ENCODE peak calls at places on chromosomes 16 and 17, in six cellular contexts. J is HCT116, S is K562, Q is SK-N-SH, P is GM12878, N is HepG2. V is an unnamed sample.

GRCh38 chr17:82227629-82228277 is 1.1 kb upstream of the SLC16A3 start:
- DNase-seq in J (no peak), S (no peak), Q (no peak), P (no peak), N (no peak), V (no peak)

GRCh38 chr17:76642994-76643393 is 563 bp downstream of the ST6GALNAC1 start:
- DNase-seq in J (no peak), S (peak; percentile 52), Q (no peak), P (no peak), N (no peak), V (no peak)

GRCh38 chr17:31919802-31920525 is 16.8 kb upstream of the SUZ12 start:
- DNase-seq in J (no peak), S (no peak), Q (no peak), P (no peak), N (peak; percentile 6), V (no peak)

GRCh38 chr17:49496866-49497146 is 1.7 kb downstream of the NGFR start:
- DNase-seq in J (no peak), S (no peak), Q (no peak), P (no peak), N (no peak), V (no peak)

GRCh38 chr16:4747906-4748681 is 13.8 kb downstream of the DNAAF8 start:
- DNase-seq in J (no peak), S (no peak), Q (no peak), P (no peak), N (no peak), V (no peak)

GRCh38 chr17:47853616-47854015 is 2.7 kb upstream of the SP6 start:
- DNase-seq in J (no peak), S (no peak), Q (no peak), P (no peak), N (no peak), V (no peak)

GRCh38 chr17:47618416-47618815 is 31.3 kb upstream of the KPNB1 start:
- DNase-seq in J (peak; percentile 23), S (no peak), Q (no peak), P (no peak), N (peak; percentile 17), V (peak; percentile 61)

GRCh38 chr16:72723781-72724180 is 324.1 kb downstream of the ZFHX3 start:
- DNase-seq in J (peak; percentile 8), S (no peak), Q (no peak), P (no peak), N (no peak), V (no peak)

GRCh38 chr17:76384222-76384986 is at the start of gene SPHK1:
- DNase-seq in J (peak; percentile 51), S (peak; percentile 91), Q (peak; percentile 91), P (no peak), N (peak; percentile 74), V (peak; percentile 98)

GRCh38 chr17:44906010-44906646 is 6.9 kb upstream of the EFTUD2 start:
- DNase-seq in J (peak; percentile 42), S (peak; percentile 75), Q (no peak), P (no peak), N (no peak), V (no peak)

GRCh38 chr16:3059723-3060242 is 5.7 kb upstream of the IL32 start:
- DNase-seq in J (no peak), S (no peak), Q (no peak), P (no peak), N (no peak), V (no peak)

GRCh38 chr17:57424777-57425188 is 168.5 kb downstream of the MSI2 start:
- DNase-seq in J (peak; percentile 85), S (no peak), Q (no peak), P (no peak), N (peak; percentile 59), V (no peak)

GRCh38 chr16:67910162-67910561 is 17.1 kb downstream of the PSKH1 start:
- DNase-seq in J (no peak), S (no peak), Q (peak; percentile 71), P (no peak), N (no peak), V (no peak)

GRCh38 chr17:8649157-8650118 is 18.9 kb upstream of the MYH10 start:
- DNase-seq in J (no peak), S (no peak), Q (no peak), P (no peak), N (no peak), V (no peak)

GRCh38 chr17:79075861-79076406 is 1.3 kb downstream of the ENGASE start:
- DNase-seq in J (no peak), S (no peak), Q (no peak), P (no peak), N (no peak), V (no peak)

GRCh38 chr17:57900991-57901743 is 51.3 kb upstream of the MRPS23 start:
- DNase-seq in J (no peak), S (no peak), Q (no peak), P (no peak), N (no peak), V (peak; percentile 100)

GRCh38 chr16:30893082-30893743 is 664 bp downstream of the BCL7C start:
- DNase-seq in J (no peak), S (peak; percentile 19), Q (peak; percentile 63), P (no peak), N (no peak), V (no peak)

GRCh38 chr16:89246903-89247733 is 29.6 kb downstream of the ZNF778 start:
- DNase-seq in J (peak; percentile 68), S (peak; percentile 88), Q (peak; percentile 100), P (peak; percentile 11), N (peak; percentile 85), V (peak; percentile 97)

GRCh38 chr17:80924111-80924806 is 67.4 kb upstream of the CHMP6 start:
- DNase-seq in J (no peak), S (no peak), Q (no peak), P (no peak), N (no peak), V (no peak)

GRCh38 chr17:43661699-43662431 is at the start of gene MEOX1:
- DNase-seq in J (no peak), S (no peak), Q (no peak), P (peak; percentile 79), N (no peak), V (no peak)

GRCh38 chr17:45131616-45132301 is 556 bp downstream of the PLCD3 start:
- DNase-seq in J (no peak), S (peak; percentile 66), Q (peak; percentile 87), P (no peak), N (no peak), V (no peak)

GRCh38 chr17:32015245-32016013 is 8.2 kb downstream of the LRRC37B start:
- DNase-seq in J (no peak), S (no peak), Q (no peak), P (no peak), N (no peak), V (no peak)

GRCh38 chr17:50779747-50780363 is 12.5 kb upstream of the ANKRD40CL start:
- DNase-seq in J (no peak), S (no peak), Q (no peak), P (no peak), N (no peak), V (no peak)

GRCh38 chr17:79022507-79022991 is 1.4 kb upstream of the C1QTNF1 start:
- DNase-seq in J (no peak), S (no peak), Q (no peak), P (no peak), N (no peak), V (no peak)

GRCh38 chr17:73686126-73686525 is 41.9 kb upstream of the SDK2 start:
- DNase-seq in J (no peak), S (no peak), Q (no peak), P (no peak), N (no peak), V (no peak)
- TF ChIP-seq JUND in J (no peak), S (no peak), Q (no peak), P (no peak), N (no peak), V (no peak)

GRCh38 chr16:22388101-22388644 is 13.8 kb upstream of the CDR2 start:
- DNase-seq in J (no peak), S (no peak), Q (no peak), P (no peak), N (no peak), V (no peak)
- TF ChIP-seq JUND in J (no peak), S (peak; percentile 11), Q (no peak), P (no peak), N (no peak), V (no peak)

GRCh38 chr17:75110307-75110937 is 653 bp downstream of the ARMC7 start:
- DNase-seq in J (no peak), S (peak; percentile 57), Q (no peak), P (no peak), N (no peak), V (peak; percentile 52)
- TF ChIP-seq JUND in J (no peak), S (no peak), Q (no peak), P (no peak), N (no peak), V (no peak)

GRCh38 chr16:12201216-12201615 is 224.7 kb downstream of the SNX29 start:
- DNase-seq in J (no peak), S (no peak), Q (no peak), P (no peak), N (no peak), V (no peak)
- TF ChIP-seq JUND in J (no peak), S (no peak), Q (no peak), P (no peak), N (no peak), V (no peak)

DNA sequence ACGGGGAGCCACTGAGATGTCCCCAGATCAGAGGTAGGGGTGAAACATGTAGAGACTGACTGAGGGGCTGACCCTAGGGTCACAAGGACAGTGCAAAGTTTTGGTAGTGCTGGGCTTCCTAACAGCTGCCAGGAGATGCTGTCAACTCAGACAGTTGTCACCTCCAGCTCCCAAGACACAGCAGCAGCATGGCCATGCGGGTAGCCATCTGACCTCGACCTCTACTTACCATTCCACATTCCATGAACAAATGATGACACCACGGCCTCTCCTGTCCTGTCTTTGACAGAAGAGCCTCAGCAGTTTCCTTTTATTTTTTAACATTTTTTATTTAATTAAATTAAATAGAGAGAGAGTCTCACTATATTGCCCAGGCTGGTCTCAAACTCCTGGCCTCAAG is 65.3 kb upstream of the NFAT5 start:
- DNase-seq in J (no peak), S (no peak), Q (no peak), P (no peak), N (no peak), V (no peak)
- TF ChIP-seq JUND in J (no peak), S (no peak), Q (no peak), P (no peak), N (no peak), V (no peak)

DNA sequence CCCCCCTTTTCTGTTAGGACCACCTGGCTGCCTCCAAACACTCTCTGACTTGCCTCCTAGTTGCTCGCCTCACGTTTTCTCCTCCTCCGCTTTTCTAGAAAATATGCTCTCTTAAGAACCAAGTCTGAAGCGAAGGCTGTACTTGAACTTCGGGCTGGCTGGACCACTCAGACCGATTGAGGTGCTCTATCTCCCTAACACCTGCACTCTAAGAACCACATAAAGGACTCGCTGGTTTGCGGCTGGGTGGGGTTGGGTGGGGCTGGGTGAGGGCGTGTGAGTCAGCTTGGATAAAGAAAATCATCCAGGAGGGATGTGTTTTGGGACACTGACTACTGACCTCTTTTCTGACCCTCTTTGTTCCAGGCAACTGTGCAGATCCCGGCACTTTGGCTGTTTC is 22.9 kb upstream of the TMEM220 start:
- DNase-seq in J (no peak), S (no peak), Q (no peak), P (no peak), N (no peak), V (no peak)
- TF ChIP-seq JUND in J (no peak), S (no peak), Q (no peak), P (no peak), N (no peak), V (no peak)

GRCh38 chr17:2034806-2035548 is 5.0 kb downstream of the DPH1 start:
- DNase-seq in J (no peak), S (no peak), Q (no peak), P (no peak), N (no peak), V (no peak)
- TF ChIP-seq JUND in J (no peak), S (no peak), Q (no peak), P (no peak), N (no peak), V (no peak)

GRCh38 chr16:20940864-20941634 is 40.5 kb downstream of the LYRM1 start:
- DNase-seq in J (no peak), S (no peak), Q (no peak), P (no peak), N (no peak), V (no peak)
- TF ChIP-seq JUND in J (no peak), S (no peak), Q (no peak), P (no peak), N (no peak), V (no peak)

V was measured in T47D.